ENCODE peak calls at places on chromosomes 16 and 17, in six cellular contexts. X is heart right ventricle, Z is foreskin fibroblast, O is A549, C is mammary epithelial cell, G is AG04450. B is an unnamed sample.

GRCh38 chr17:43427362-43428043 is 28.7 kb downstream of the ARL4D start:
- DNase-seq in G (no peak), C (no peak), Z (no peak), O (no peak), X (no peak), B (no peak)

GRCh38 chr17:20244671-20245070 is 222.7 kb downstream of the LGALS9B start:
- DNase-seq in G (no peak), Z (no peak), C (no peak), O (no peak), X (no peak), B (no peak)

GRCh38 chr17:77893144-77894044 is 65.1 kb upstream of the TNRC6C start:
- DNase-seq in O (no peak), X (no peak), Z (no peak), C (no peak), G (no peak), B (no peak)

GRCh38 chr16:53745753-53746258 is 41.9 kb downstream of the FTO start:
- DNase-seq in C (peak), X (no peak), G (no peak), Z (peak), O (peak), B (no peak)

GRCh38 chr16:18816286-18816685 is 14.9 kb upstream of the ARL6IP1 start:
- DNase-seq in Z (no peak), O (no peak), G (no peak), C (no peak), X (no peak), B (no peak)

GRCh38 chr16:62298567-62298966 is 262.3 kb upstream of the CDH8 start:
- DNase-seq in C (no peak), X (no peak), G (no peak), Z (no peak), O (no peak), B (no peak)

GRCh38 chr17:35900693-35901487 is 20.7 kb upstream of the CCL5 start:
- DNase-seq in X (no peak), O (no peak), G (no peak), C (no peak), Z (peak), B (no peak)

GRCh38 chr17:56815711-56816110 is 18.0 kb downstream of the C17orf67 start:
- DNase-seq in X (no peak), C (no peak), Z (peak), O (no peak), G (peak), B (no peak)

GRCh38 chr16:6066601-6067000 is 969.0 kb upstream of the EEF2KMT start:
- DNase-seq in Z (no peak), O (no peak), G (no peak), C (no peak), X (no peak), B (no peak)

GRCh38 chr17:17297217-17297616 is 6.0 kb upstream of the NT5M start:
- DNase-seq in G (no peak), Z (peak), C (no peak), O (no peak), X (no peak), B (no peak)

GRCh38 chr16:87790278-87791023 is 24.7 kb upstream of the KLHDC4 start:
- DNase-seq in C (peak), O (peak), G (no peak), X (peak), Z (peak), B (no peak)

GRCh38 chr16:588639-588888 is 1.3 kb upstream of the RAB40C start:
- DNase-seq in C (peak), O (peak), Z (peak), X (no peak), G (peak), B (no peak)

GRCh38 chr16:86566966-86567700 is 504 bp downstream of the FOXC2 start:
- DNase-seq in C (peak), X (no peak), O (peak), G (no peak), Z (peak), B (no peak)

GRCh38 chr16:85216522-85217375 is 104.5 kb upstream of the CIBAR2 start:
- DNase-seq in C (no peak), O (no peak), G (no peak), Z (no peak), X (no peak), B (no peak)

GRCh38 chr16:85221081-85221809 is 109.0 kb upstream of the CIBAR2 start:
- DNase-seq in C (no peak), G (no peak), Z (no peak), O (no peak), X (no peak), B (no peak)

GRCh38 chr16:85222151-85222863 is 110.0 kb upstream of the CIBAR2 start:
- DNase-seq in G (no peak), O (no peak), Z (no peak), C (no peak), X (no peak), B (no peak)

GRCh38 chr16:85221810-85222150 is 109.5 kb upstream of the CIBAR2 start:
- DNase-seq in Z (no peak), X (no peak), G (no peak), C (no peak), O (no peak), B (no peak)

DNA sequence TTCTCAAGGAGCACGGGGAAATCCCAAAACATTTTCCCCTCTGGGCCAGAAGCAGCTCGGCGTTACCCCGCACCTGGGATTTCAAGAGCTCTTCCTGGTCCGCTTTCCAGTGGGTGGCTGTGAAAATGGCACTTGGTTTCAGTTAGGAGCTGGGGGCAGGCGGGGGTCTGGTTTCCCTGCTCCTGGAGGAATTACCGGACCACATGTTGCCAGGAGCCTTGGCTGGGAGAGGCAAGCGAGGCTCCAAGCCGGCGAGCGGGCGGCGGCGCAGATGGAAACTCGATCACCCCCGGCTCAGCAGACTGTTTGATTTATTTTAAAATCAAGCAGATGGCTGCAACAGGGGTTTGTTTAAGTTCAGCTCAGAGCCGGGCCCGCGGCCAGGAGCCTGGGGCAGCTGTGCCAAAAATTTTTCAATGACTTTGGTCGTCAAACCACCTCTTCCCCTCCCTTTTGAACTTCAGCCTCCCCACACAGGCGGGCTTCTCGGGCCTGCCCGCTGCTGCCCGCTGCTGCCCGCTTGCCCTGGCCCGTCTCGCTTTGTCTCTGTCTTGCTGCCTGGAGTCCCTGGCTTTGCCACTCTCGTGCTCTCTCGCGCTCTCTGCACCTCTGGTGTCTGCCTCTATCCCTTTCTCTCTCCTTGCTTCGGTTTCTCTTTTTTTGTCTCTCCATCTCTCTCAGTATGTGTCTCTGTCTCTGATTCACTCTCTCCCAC is 108.0 kb upstream of the CIBAR2 start:
- DNase-seq in G (peak), Z (peak), X (peak), O (no peak), C (peak), B (peak)
- H3K4me3 ChIP-seq in G (peak), Z (peak), X (peak), O (no peak), C (peak), B (peak)

GRCh38 chr17:50079334-50080095 is 15.6 kb upstream of the PDK2 start:
- DNase-seq in X (no peak), C (peak), O (peak), Z (peak), G (no peak), B (no peak)
- TF ChIP-seq CTCF in X (peak), C (peak), O (peak), Z (peak), G (peak), B (peak)

GRCh38 chr17:82678265-82678891 is 20.1 kb downstream of the RAB40B start:
- DNase-seq in Z (no peak), O (no peak), X (no peak), G (no peak), C (no peak), B (no peak)

GRCh38 chr17:82674656-82675475 is 23.6 kb downstream of the RAB40B start:
- DNase-seq in Z (no peak), G (no peak), C (peak), O (no peak), X (no peak), B (no peak)

GRCh38 chr17:82679586-82680465 is 18.7 kb downstream of the RAB40B start:
- DNase-seq in Z (no peak), O (no peak), G (no peak), X (no peak), C (no peak), B (no peak)

GRCh38 chr17:82675476-82676245 is 22.8 kb downstream of the RAB40B start:
- DNase-seq in X (no peak), G (no peak), Z (no peak), O (no peak), C (no peak), B (no peak)

DNA sequence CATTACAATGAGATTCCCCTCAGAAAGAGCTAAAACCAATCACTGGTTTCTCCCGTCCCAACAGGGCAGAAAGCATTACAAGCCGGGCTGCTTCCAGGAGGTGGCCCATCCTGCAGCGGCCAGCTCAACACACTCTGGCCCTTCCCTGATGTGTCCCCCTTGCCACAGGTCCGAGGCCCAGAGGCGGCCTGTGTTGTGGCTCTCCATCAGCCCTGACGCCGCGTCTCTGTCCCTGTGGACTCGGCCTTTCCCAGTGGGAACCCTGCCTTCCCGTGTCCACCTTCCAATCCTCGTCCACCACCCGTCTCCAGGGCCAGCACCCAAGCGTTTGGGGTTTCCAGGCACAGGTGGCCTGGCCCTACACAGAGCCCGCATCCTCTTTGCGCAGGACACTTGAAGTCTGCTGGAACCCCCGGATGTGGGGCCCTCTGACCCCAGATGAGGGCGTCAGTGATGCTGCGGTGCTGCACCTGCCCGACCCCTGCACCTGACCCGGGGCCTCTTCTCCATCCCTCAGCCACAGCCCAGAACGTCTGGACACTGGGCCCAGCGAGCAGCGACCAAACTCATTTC is 21.1 kb downstream of the RAB40B start:
- DNase-seq in G (no peak), O (no peak), X (no peak), C (no peak), Z (no peak), B (no peak)
- H3K4me3 ChIP-seq in G (no peak), O (no peak), X (no peak), C (no peak), Z (no peak), B (no peak)

GRCh38 chr16:50679266-50679665 is 1.8 kb downstream of the SNX20 start:
- DNase-seq in O (no peak), X (no peak), Z (no peak), G (no peak), C (no peak), B (no peak)

GRCh38 chr16:50676684-50677225 is 4.4 kb downstream of the SNX20 start:
- DNase-seq in C (no peak), G (no peak), Z (no peak), O (no peak), X (no peak), B (no peak)

GRCh38 chr16:50675686-50676610 is 5.2 kb downstream of the SNX20 start:
- DNase-seq in Z (no peak), G (no peak), C (no peak), X (no peak), O (no peak), B (no peak)

GRCh38 chr16:50674831-50675230 is 6.3 kb downstream of the SNX20 start:
- DNase-seq in O (no peak), X (no peak), Z (no peak), G (no peak), C (peak), B (no peak)

DNA sequence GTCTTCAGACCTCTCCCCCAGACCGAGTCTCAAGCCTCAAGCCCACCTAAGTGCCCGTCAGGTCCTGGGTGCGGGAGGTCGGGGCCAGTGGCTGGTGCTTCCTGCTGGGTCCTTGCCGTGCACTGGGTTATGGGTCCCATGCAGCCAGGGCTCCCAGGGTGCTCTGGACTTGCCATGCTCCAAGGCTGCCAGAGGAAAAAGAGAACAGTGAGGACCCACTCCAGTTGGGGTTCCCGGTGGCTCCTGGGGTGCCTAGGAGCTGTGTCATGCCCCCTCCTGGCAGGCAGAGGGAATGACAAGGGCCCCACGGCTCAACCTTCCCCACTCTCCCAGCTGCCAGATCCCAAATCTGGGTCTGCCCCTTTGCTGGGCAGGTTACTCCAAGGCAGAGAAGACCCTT is 3.8 kb downstream of the SNX20 start:
- DNase-seq in O (no peak), X (no peak), C (no peak), Z (no peak), G (no peak), B (no peak)
- TF ChIP-seq CTCF in O (peak), X (no peak), C (peak), Z (no peak), G (peak), B (peak)

DNA sequence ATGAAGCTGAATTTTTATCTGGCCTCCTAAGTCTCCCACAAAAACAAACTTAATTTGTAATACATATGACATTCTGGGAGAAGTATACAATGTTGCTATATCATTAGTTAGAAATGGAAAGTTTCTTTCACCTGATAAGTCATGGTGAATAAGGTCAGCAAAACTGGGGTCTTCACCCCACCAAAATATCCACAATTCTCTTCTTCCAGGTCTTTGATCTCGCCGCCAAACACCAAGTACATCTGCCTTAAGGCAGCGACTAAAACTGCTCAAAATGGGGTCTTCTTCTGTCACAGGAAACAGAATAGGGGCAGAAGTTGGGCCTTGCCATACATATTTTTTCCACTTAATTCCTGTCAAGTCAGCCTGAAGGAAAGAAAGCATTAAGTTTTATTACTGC is 2.1 kb downstream of the MED13 start:
- DNase-seq in Z (no peak), X (no peak), G (no peak), O (no peak), C (no peak), B (no peak)
- H3K4me3 ChIP-seq in Z (peak), X (peak), G (peak), O (peak), C (peak), B (peak)

GRCh38 chr17:66222772-66223350 is 6.4 kb downstream of the APOH start:
- DNase-seq in X (no peak), C (no peak), Z (no peak), O (no peak), G (no peak), B (no peak)
- TF ChIP-seq CTCF in X (no peak), C (no peak), Z (no peak), O (no peak), G (no peak), B (no peak)

GRCh38 chr17:8441690-8442089 is 6.0 kb downstream of the NDEL1 start:
- DNase-seq in C (no peak), X (no peak), G (no peak), O (no peak), Z (no peak), B (no peak)

GRCh38 chr17:8443756-8444155 is 8.1 kb downstream of the NDEL1 start:
- DNase-seq in G (no peak), X (no peak), Z (no peak), O (no peak), C (no peak), B (no peak)

GRCh38 chr17:8445536-8445935 is 9.9 kb downstream of the NDEL1 start:
- DNase-seq in O (no peak), G (no peak), Z (no peak), X (no peak), C (no peak), B (no peak)

GRCh38 chr17:8442310-8442709 is 6.6 kb downstream of the NDEL1 start:
- DNase-seq in X (no peak), Z (no peak), O (no peak), C (no peak), G (no peak), B (no peak)

DNA sequence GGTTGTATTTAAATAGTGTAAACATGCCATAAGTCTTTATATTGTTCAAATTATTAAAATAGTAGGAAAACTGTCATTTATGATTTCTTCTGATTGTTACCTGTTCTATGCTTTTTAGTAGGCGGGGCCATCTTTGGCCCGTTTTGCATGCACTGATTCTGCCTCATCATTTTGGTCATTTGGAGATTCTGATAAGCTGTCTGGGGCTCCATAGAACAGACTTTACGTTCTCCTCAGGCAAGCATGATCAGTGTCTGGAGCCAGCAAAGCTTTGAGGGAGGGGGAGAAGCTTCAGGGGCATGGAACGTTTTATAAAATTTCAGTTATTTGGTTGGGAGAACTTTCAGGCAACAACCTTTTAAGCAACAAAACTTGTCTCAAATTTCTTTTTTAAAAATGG is 8.8 kb downstream of the NDEL1 start:
- DNase-seq in C (no peak), Z (no peak), G (no peak), X (no peak), O (no peak), B (no peak)
- H3K4me3 ChIP-seq in C (no peak), Z (no peak), G (no peak), X (no peak), O (no peak), B (no peak)

DNA sequence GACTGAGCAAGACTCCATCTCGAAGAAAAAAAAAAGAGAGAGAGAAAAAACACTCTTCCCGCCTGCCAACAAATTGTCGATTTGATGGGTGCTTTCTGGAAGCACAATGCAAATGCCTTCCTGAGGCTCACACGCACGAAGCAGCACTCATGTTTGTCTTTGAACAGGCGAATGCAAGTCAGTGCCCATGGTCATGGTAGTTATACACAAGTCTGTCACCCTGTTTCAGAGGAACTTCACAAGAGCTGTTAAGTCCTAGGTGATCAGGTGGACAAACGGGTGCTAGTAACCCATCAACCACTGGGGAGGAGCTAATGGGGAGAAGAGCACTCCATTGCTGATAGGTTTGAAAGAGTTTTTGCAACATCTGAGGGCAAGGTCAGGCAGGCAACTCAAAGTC is 6.5 kb upstream of the DNAI2 start:
- DNase-seq in Z (no peak), O (no peak), G (no peak), C (no peak), X (no peak), B (no peak)
- TF ChIP-seq CTCF in Z (no peak), O (no peak), G (no peak), C (no peak), X (no peak), B (no peak)

GRCh38 chr17:4715071-4715749 is 4.8 kb downstream of the ARRB2 start:
- DNase-seq in C (no peak), O (no peak), Z (no peak), G (no peak), X (no peak), B (no peak)
- H3K4me3 ChIP-seq in C (no peak), O (no peak), Z (no peak), G (no peak), X (no peak), B (no peak)

B was measured in HFF-Myc.